ENCODE peak calls at places on chromosomes 13 and 19, in ten cellular contexts. O, V, G, X, Q, F, U, J, L and E are unnamed samples.

GRCh38 chr19:40609561-40610395 is 8.6 kb downstream of the LTBP4 start:
- DNase-seq in O (peak), L (no peak), J (peak), G (peak), X (peak), U (peak), F (peak), Q (peak), V (peak), E (peak)

GRCh38 chr19:44566984-44567383 is 37.5 kb upstream of the CEACAM20 start:
- DNase-seq in X (no peak), J (no peak), L (no peak), O (no peak), G (no peak), Q (no peak), V (no peak), U (no peak), F (no peak), E (no peak)

GRCh38 chr19:23991170-23991569 is 76.5 kb downstream of the ZNF726 start:
- DNase-seq in O (peak), Q (no peak), J (no peak), L (no peak), U (peak), X (peak), F (no peak), V (no peak), G (peak), E (no peak)

GRCh38 chr13:71634605-71635443 is 232.2 kb downstream of the DACH1 start:
- DNase-seq in X (no peak), U (no peak), Q (no peak), L (no peak), O (no peak), F (no peak), V (no peak), J (no peak), G (no peak), E (no peak)

GRCh38 chr13:35157143-35157755 is 215.2 kb downstream of the NBEA start:
- DNase-seq in J (no peak), Q (peak), O (no peak), X (peak), U (peak), G (peak), F (no peak), L (peak), V (no peak), E (no peak)

GRCh38 chr19:14369399-14370168 is 11.7 kb upstream of the ADGRE5 start:
- DNase-seq in F (no peak), O (peak), V (peak), U (no peak), J (peak), Q (no peak), L (no peak), X (no peak), G (no peak), E (no peak)

GRCh38 chr13:91313581-91313980 is 33.9 kb upstream of the MIR17HG start:
- DNase-seq in F (no peak), J (no peak), L (no peak), Q (no peak), G (no peak), O (no peak), X (no peak), U (no peak), V (no peak), E (no peak)

GRCh38 chr13:30697177-30697953 is 38.0 kb upstream of the ALOX5AP start:
- DNase-seq in J (no peak), G (no peak), U (no peak), L (no peak), X (no peak), V (no peak), Q (no peak), O (no peak), F (no peak), E (no peak)

GRCh38 chr13:100392709-100393630 is 195.6 kb downstream of the GGACT start:
- DNase-seq in F (peak), V (peak), X (peak), Q (peak), U (peak), J (no peak), G (no peak), L (peak), O (no peak), E (peak)

GRCh38 chr13:51339354-51339753 is at the start of gene SERPINE3:
- DNase-seq in J (no peak), L (no peak), Q (no peak), O (no peak), G (no peak), X (no peak), V (no peak), F (no peak), U (no peak), E (no peak)

GRCh38 chr13:73303858-73304257 is 245.1 kb downstream of the KLF5 start:
- DNase-seq in J (no peak), G (no peak), F (no peak), X (no peak), U (no peak), V (peak), L (peak), Q (peak), O (no peak), E (no peak)

GRCh38 chr19:38838208-38838985 is 6.8 kb upstream of the ECH1 start:
- DNase-seq in F (no peak), G (no peak), Q (no peak), U (no peak), L (no peak), O (no peak), V (peak), X (no peak), J (no peak), E (no peak)